ENCODE peak calls at places on chromosomes 1 and 21, in eight cellular contexts. One of them, this sample, is unnamed.
A peak's percentile ranks its signal among the peaks of the same experiment; 100 is the strongest.

GRCh38 chr1:236890152-236891056 is 95.3 kb downstream of the MTR start:
- DNase-seq in OCI-LY7: no peak
- DNase-seq in K562: no peak
- DNase-seq in fibroblast of lung: no peak
- DNase-seq in breast epithelium: no peak
- DNase-seq in retinal pigment epithelial cell: no peak
- DNase-seq in ovary: no peak
- DNase-seq in MM.1S: no peak
- DNase-seq in this sample: peak; percentile 14

GRCh38 chr21:38664821-38665220 is 140.9 kb upstream of the ETS2 start:
- DNase-seq in OCI-LY7: no peak
- DNase-seq in K562: no peak
- DNase-seq in fibroblast of lung: peak; percentile 42
- DNase-seq in breast epithelium: no peak
- DNase-seq in retinal pigment epithelial cell: no peak
- DNase-seq in ovary: no peak
- DNase-seq in MM.1S: no peak
- DNase-seq in this sample: no peak

GRCh38 chr1:111735858-111736544 is 3.2 kb downstream of the INKA2 start:
- DNase-seq in OCI-LY7: no peak
- DNase-seq in K562: no peak
- DNase-seq in fibroblast of lung: peak; percentile 83
- DNase-seq in breast epithelium: no peak
- DNase-seq in retinal pigment epithelial cell: no peak
- DNase-seq in ovary: no peak
- DNase-seq in MM.1S: no peak
- DNase-seq in this sample: no peak

GRCh38 chr1:168341576-168341975 is 60.9 kb downstream of the TBX19 start:
- DNase-seq in OCI-LY7: no peak
- DNase-seq in K562: no peak
- DNase-seq in fibroblast of lung: peak; percentile 35
- DNase-seq in breast epithelium: no peak
- DNase-seq in retinal pigment epithelial cell: no peak
- DNase-seq in ovary: no peak
- DNase-seq in MM.1S: peak; percentile 36
- DNase-seq in this sample: peak; percentile 77

GRCh38 chr1:207747627-207748492 is 4.0 kb upstream of the CD46 start:
- DNase-seq in OCI-LY7: peak; percentile 77
- DNase-seq in K562: peak; percentile 67
- DNase-seq in fibroblast of lung: no peak
- DNase-seq in breast epithelium: no peak
- DNase-seq in retinal pigment epithelial cell: no peak
- DNase-seq in ovary: no peak
- DNase-seq in MM.1S: peak; percentile 71
- DNase-seq in this sample: no peak

GRCh38 chr1:16032388-16033100 is 10.7 kb downstream of the CLCNKA start:
- DNase-seq in OCI-LY7: peak; percentile 73
- DNase-seq in K562: peak; percentile 98
- DNase-seq in fibroblast of lung: peak; percentile 79
- DNase-seq in breast epithelium: peak; percentile 66
- DNase-seq in retinal pigment epithelial cell: no peak
- DNase-seq in ovary: peak; percentile 92
- DNase-seq in MM.1S: peak; percentile 60
- DNase-seq in this sample: peak; percentile 89

GRCh38 chr1:153400244-153400643 is 9.4 kb upstream of the S100A8 start:
- DNase-seq in OCI-LY7: no peak
- DNase-seq in K562: peak; percentile 37
- DNase-seq in fibroblast of lung: peak; percentile 1
- DNase-seq in breast epithelium: no peak
- DNase-seq in retinal pigment epithelial cell: no peak
- DNase-seq in ovary: no peak
- DNase-seq in MM.1S: no peak
- DNase-seq in this sample: peak; percentile 5

GRCh38 chr1:158016651-158017335 is 23.3 kb downstream of the KIRREL1 start:
- DNase-seq in OCI-LY7: no peak
- DNase-seq in K562: no peak
- DNase-seq in fibroblast of lung: no peak
- DNase-seq in breast epithelium: no peak
- DNase-seq in retinal pigment epithelial cell: no peak
- DNase-seq in ovary: no peak
- DNase-seq in MM.1S: no peak
- DNase-seq in this sample: no peak

GRCh38 chr1:173997796-173998195 is 24.4 kb downstream of the RC3H1 start:
- DNase-seq in OCI-LY7: no peak
- DNase-seq in K562: no peak
- DNase-seq in fibroblast of lung: peak; percentile 49
- DNase-seq in breast epithelium: no peak
- DNase-seq in retinal pigment epithelial cell: no peak
- DNase-seq in ovary: no peak
- DNase-seq in MM.1S: no peak
- DNase-seq in this sample: no peak

GRCh38 chr1:224113545-224113917 is 380 bp upstream of the FBXO28 start:
- DNase-seq in OCI-LY7: no peak
- DNase-seq in K562: no peak
- DNase-seq in fibroblast of lung: no peak
- DNase-seq in breast epithelium: no peak
- DNase-seq in retinal pigment epithelial cell: no peak
- DNase-seq in ovary: no peak
- DNase-seq in MM.1S: no peak
- DNase-seq in this sample: no peak

GRCh38 chr1:30085814-30086770 is 637.3 kb downstream of the MATN1 start:
- DNase-seq in OCI-LY7: peak; percentile 33
- DNase-seq in K562: peak; percentile 77
- DNase-seq in fibroblast of lung: peak; percentile 58
- DNase-seq in breast epithelium: no peak
- DNase-seq in retinal pigment epithelial cell: no peak
- DNase-seq in ovary: peak; percentile 62
- DNase-seq in MM.1S: no peak
- DNase-seq in this sample: peak; percentile 53

GRCh38 chr1:201537966-201538617 is 835 bp upstream of the NAV1 start:
- DNase-seq in OCI-LY7: no peak
- DNase-seq in K562: peak; percentile 9
- DNase-seq in fibroblast of lung: no peak
- DNase-seq in breast epithelium: no peak
- DNase-seq in retinal pigment epithelial cell: no peak
- DNase-seq in ovary: no peak
- DNase-seq in MM.1S: no peak
- DNase-seq in this sample: peak; percentile 45

GRCh38 chr1:160062134-160062533 is 7.8 kb downstream of the KCNJ10 start:
- DNase-seq in OCI-LY7: no peak
- DNase-seq in K562: no peak
- DNase-seq in fibroblast of lung: no peak
- DNase-seq in breast epithelium: no peak
- DNase-seq in retinal pigment epithelial cell: no peak
- DNase-seq in ovary: no peak
- DNase-seq in MM.1S: no peak
- DNase-seq in this sample: no peak

GRCh38 chr1:244837597-244838258 is 2.3 kb downstream of the COX20 start:
- DNase-seq in OCI-LY7: peak; percentile 35
- DNase-seq in K562: peak; percentile 47
- DNase-seq in fibroblast of lung: no peak
- DNase-seq in breast epithelium: no peak
- DNase-seq in retinal pigment epithelial cell: no peak
- DNase-seq in ovary: no peak
- DNase-seq in MM.1S: no peak
- DNase-seq in this sample: no peak

GRCh38 chr1:63843010-63843409 is 69.2 kb downstream of the ROR1 start:
- DNase-seq in OCI-LY7: no peak
- DNase-seq in K562: no peak
- DNase-seq in fibroblast of lung: no peak
- DNase-seq in breast epithelium: no peak
- DNase-seq in retinal pigment epithelial cell: no peak
- DNase-seq in ovary: no peak
- DNase-seq in MM.1S: no peak
- DNase-seq in this sample: no peak

GRCh38 chr1:28062806-28063205 is 25.6 kb downstream of the EYA3 start:
- DNase-seq in OCI-LY7: no peak
- DNase-seq in K562: no peak
- DNase-seq in fibroblast of lung: no peak
- DNase-seq in breast epithelium: no peak
- DNase-seq in retinal pigment epithelial cell: no peak
- DNase-seq in ovary: no peak
- DNase-seq in MM.1S: no peak
- DNase-seq in this sample: no peak

GRCh38 chr1:160830321-160831153 is 32.1 kb downstream of the CD244 start:
- DNase-seq in OCI-LY7: peak; percentile 80
- DNase-seq in K562: peak; percentile 45
- DNase-seq in fibroblast of lung: no peak
- DNase-seq in breast epithelium: peak; percentile 25
- DNase-seq in retinal pigment epithelial cell: peak; percentile 17
- DNase-seq in ovary: peak; percentile 73
- DNase-seq in MM.1S: peak; percentile 80
- DNase-seq in this sample: peak; percentile 28

GRCh38 chr1:68442006-68442405 is 7.7 kb downstream of the RPE65 start:
- DNase-seq in OCI-LY7: no peak
- DNase-seq in K562: no peak
- DNase-seq in fibroblast of lung: no peak
- DNase-seq in breast epithelium: no peak
- DNase-seq in retinal pigment epithelial cell: no peak
- DNase-seq in ovary: no peak
- DNase-seq in MM.1S: no peak
- DNase-seq in this sample: no peak

GRCh38 chr1:6148497-6149241 is 31.5 kb downstream of the CHD5 start:
- DNase-seq in OCI-LY7: peak; percentile 37
- DNase-seq in K562: peak; percentile 98
- DNase-seq in fibroblast of lung: peak; percentile 8
- DNase-seq in breast epithelium: peak; percentile 19
- DNase-seq in retinal pigment epithelial cell: no peak
- DNase-seq in ovary: peak; percentile 61
- DNase-seq in MM.1S: no peak
- DNase-seq in this sample: no peak

GRCh38 chr1:241423541-241424479 is 66.8 kb upstream of the RGS7 start:
- DNase-seq in OCI-LY7: no peak
- DNase-seq in K562: peak; percentile 10
- DNase-seq in fibroblast of lung: peak; percentile 62
- DNase-seq in breast epithelium: no peak
- DNase-seq in retinal pigment epithelial cell: no peak
- DNase-seq in ovary: no peak
- DNase-seq in MM.1S: peak; percentile 21
- DNase-seq in this sample: peak; percentile 47
- H3K4me3 ChIP-seq in OCI-LY7: no peak overlapping the region
- H3K4me3 ChIP-seq in K562: peak overlapping the region; percentile 16
- H3K4me3 ChIP-seq in fibroblast of lung: peak overlapping the region; percentile 52
- H3K4me3 ChIP-seq in breast epithelium: peak overlapping the region; percentile 41
- H3K4me3 ChIP-seq in retinal pigment epithelial cell: peak overlapping the region; percentile 59
- H3K4me3 ChIP-seq in ovary: peak overlapping the region; percentile 14
- H3K4me3 ChIP-seq in MM.1S: peak overlapping the region; percentile 61
- H3K4me3 ChIP-seq in this sample: peak overlapping the region; percentile 69

GRCh38 chr1:232211149-232211548 is 418.8 kb downstream of the SIPA1L2 start:
- DNase-seq in OCI-LY7: peak; percentile 31
- DNase-seq in K562: peak; percentile 14
- DNase-seq in fibroblast of lung: no peak
- DNase-seq in breast epithelium: no peak
- DNase-seq in retinal pigment epithelial cell: no peak
- DNase-seq in ovary: no peak
- DNase-seq in MM.1S: no peak
- DNase-seq in this sample: no peak
- TF ChIP-seq CTCF in OCI-LY7: peak; percentile 61
- TF ChIP-seq CTCF in K562: no peak
- TF ChIP-seq CTCF in fibroblast of lung: peak; percentile 43
- TF ChIP-seq CTCF in breast epithelium: no peak
- TF ChIP-seq CTCF in retinal pigment epithelial cell: peak; percentile 45
- TF ChIP-seq CTCF in ovary: no peak
- TF ChIP-seq CTCF in MM.1S: peak; percentile 24
- TF ChIP-seq CTCF in this sample: peak; percentile 35

GRCh38 chr21:45997495-45998275 is 16.1 kb downstream of the COL6A1 start:
- DNase-seq in OCI-LY7: no peak
- DNase-seq in K562: no peak
- DNase-seq in fibroblast of lung: no peak
- DNase-seq in breast epithelium: peak; percentile 14
- DNase-seq in retinal pigment epithelial cell: no peak
- DNase-seq in ovary: peak; percentile 47
- DNase-seq in MM.1S: no peak
- DNase-seq in this sample: no peak

GRCh38 chr21:45998871-45999580 is 17.5 kb downstream of the COL6A1 start:
- DNase-seq in OCI-LY7: no peak
- DNase-seq in K562: no peak
- DNase-seq in fibroblast of lung: no peak
- DNase-seq in breast epithelium: peak; percentile 7
- DNase-seq in retinal pigment epithelial cell: no peak
- DNase-seq in ovary: peak; percentile 48
- DNase-seq in MM.1S: no peak
- DNase-seq in this sample: no peak

GRCh38 chr21:45997205-45997494 is 15.6 kb downstream of the COL6A1 start:
- DNase-seq in OCI-LY7: no peak
- DNase-seq in K562: no peak
- DNase-seq in fibroblast of lung: no peak
- DNase-seq in breast epithelium: peak; percentile 14
- DNase-seq in retinal pigment epithelial cell: no peak
- DNase-seq in ovary: no peak
- DNase-seq in MM.1S: no peak
- DNase-seq in this sample: no peak

GRCh38 chr21:45999581-46000181 is 18.1 kb downstream of the COL6A1 start:
- DNase-seq in OCI-LY7: no peak
- DNase-seq in K562: no peak
- DNase-seq in fibroblast of lung: no peak
- DNase-seq in breast epithelium: peak; percentile 12
- DNase-seq in retinal pigment epithelial cell: no peak
- DNase-seq in ovary: peak; percentile 38
- DNase-seq in MM.1S: no peak
- DNase-seq in this sample: no peak

GRCh38 chr21:45998276-45998701 is 16.7 kb downstream of the COL6A1 start:
- DNase-seq in OCI-LY7: no peak
- DNase-seq in K562: no peak
- DNase-seq in fibroblast of lung: no peak
- DNase-seq in breast epithelium: peak; percentile 13
- DNase-seq in retinal pigment epithelial cell: no peak
- DNase-seq in ovary: peak; percentile 37
- DNase-seq in MM.1S: no peak
- DNase-seq in this sample: no peak
- H3K4me3 ChIP-seq in OCI-LY7: no peak overlapping the region
- H3K4me3 ChIP-seq in K562: no peak overlapping the region
- H3K4me3 ChIP-seq in fibroblast of lung: no peak overlapping the region
- H3K4me3 ChIP-seq in breast epithelium: no peak overlapping the region
- H3K4me3 ChIP-seq in retinal pigment epithelial cell: no peak overlapping the region
- H3K4me3 ChIP-seq in ovary: no peak overlapping the region
- H3K4me3 ChIP-seq in MM.1S: no peak overlapping the region
- H3K4me3 ChIP-seq in this sample: no peak overlapping the region

GRCh38 chr1:79588719-79589118 is 582.2 kb upstream of the ADGRL4 start:
- DNase-seq in OCI-LY7: no peak
- DNase-seq in K562: no peak
- DNase-seq in fibroblast of lung: no peak
- DNase-seq in breast epithelium: no peak
- DNase-seq in retinal pigment epithelial cell: no peak
- DNase-seq in ovary: no peak
- DNase-seq in MM.1S: no peak
- DNase-seq in this sample: no peak

GRCh38 chr1:79592707-79593106 is 586.2 kb upstream of the ADGRL4 start:
- DNase-seq in OCI-LY7: no peak
- DNase-seq in K562: no peak
- DNase-seq in fibroblast of lung: no peak
- DNase-seq in breast epithelium: no peak
- DNase-seq in retinal pigment epithelial cell: no peak
- DNase-seq in ovary: no peak
- DNase-seq in MM.1S: no peak
- DNase-seq in this sample: no peak

DNA sequence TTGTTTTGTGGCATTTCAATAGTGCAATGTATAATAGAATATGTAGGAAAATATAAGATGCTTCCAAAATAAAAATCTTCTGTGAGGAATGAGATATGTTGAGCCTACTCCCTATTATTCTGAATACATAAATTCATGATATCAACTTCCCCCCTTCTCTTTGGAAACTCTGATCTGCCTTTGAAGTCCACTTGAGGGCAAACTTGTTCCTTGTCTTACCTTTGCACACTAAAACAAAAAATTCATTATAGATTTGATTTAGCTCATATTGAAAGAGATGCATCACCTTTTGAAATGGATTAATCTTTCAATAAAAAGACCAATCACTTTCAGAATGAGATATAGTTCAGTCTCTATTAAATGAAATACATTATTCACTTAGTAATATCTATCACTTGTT is 580.7 kb upstream of the ADGRL4 start:
- DNase-seq in OCI-LY7: no peak
- DNase-seq in K562: no peak
- DNase-seq in fibroblast of lung: peak; percentile 27
- DNase-seq in breast epithelium: no peak
- DNase-seq in retinal pigment epithelial cell: no peak
- DNase-seq in ovary: no peak
- DNase-seq in MM.1S: no peak
- DNase-seq in this sample: peak; percentile 52
- TF ChIP-seq CTCF in OCI-LY7: no peak
- TF ChIP-seq CTCF in K562: no peak
- TF ChIP-seq CTCF in fibroblast of lung: peak; percentile 11
- TF ChIP-seq CTCF in breast epithelium: no peak
- TF ChIP-seq CTCF in retinal pigment epithelial cell: no peak
- TF ChIP-seq CTCF in ovary: no peak
- TF ChIP-seq CTCF in MM.1S: no peak
- TF ChIP-seq CTCF in this sample: no peak